ENCODE peak calls at places on chromosomes 13 and 19, in seven cellular contexts. C is epithelial cell of proximal tubule; R is activated CD8-positive, alpha-beta T cell treated with anti-CD3 and anti-CD28 coated beads, Interleukin-2, amount 10 ng/mL, durations not matched to agents 7 days and 5 days; U is central memory CD8-positive, alpha-beta T cell; L is amniotic epithelial cell; D is activated T-helper 9 cell treated with anti-CD3 and anti-CD28 coated beads, Interleukin-2, amount 50 U/mL, for 16 hours; Q is stimulated activated CD8-positive, alpha-beta memory T cell treated with anti-CD3 and anti-CD28 coated beads, Interleukin-7, amount 100 ng/mL, for 1 hour. B is an unnamed sample.

GRCh38 chr19:58434217-58434616 is 5.7 kb downstream of the ZNF132 start:
- DNase-seq in C (no peak), R (no peak), U (no peak), L (peak), D (no peak), Q (no peak), B (no peak)

GRCh38 chr19:17215125-17215971 is at the start of gene USE1:
- DNase-seq in C (peak), R (peak), U (peak), L (peak), D (peak), Q (peak), B (peak)

GRCh38 chr13:44108345-44108858 is 228.7 kb downstream of the LACC1 start:
- DNase-seq in C (no peak), R (no peak), U (no peak), L (no peak), D (no peak), Q (no peak), B (no peak)

GRCh38 chr13:33775339-33776108 is 42.4 kb upstream of the RFC3 start:
- DNase-seq in C (no peak), R (no peak), U (no peak), L (no peak), D (no peak), Q (no peak), B (no peak)

GRCh38 chr19:46840157-46840942 is 10.3 kb downstream of the AP2S1 start:
- DNase-seq in C (no peak), R (peak), U (peak), L (peak), D (peak), Q (peak), B (no peak)

GRCh38 chr19:15216363-15216762 is 15.6 kb upstream of the NOTCH3 start:
- DNase-seq in C (no peak), R (no peak), U (no peak), L (no peak), D (no peak), Q (no peak), B (no peak)

GRCh38 chr19:42088471-42089190 is 12.7 kb downstream of the ZNF574 start:
- DNase-seq in C (no peak), R (no peak), U (no peak), L (peak), D (no peak), Q (no peak), B (no peak)

GRCh38 chr13:52665325-52665724 is 12.7 kb downstream of the SUGT1 start:
- DNase-seq in C (no peak), R (no peak), U (no peak), L (peak), D (no peak), Q (no peak), B (no peak)

GRCh38 chr19:11260996-11261395 is 1.3 kb downstream of the DOCK6 start:
- DNase-seq in C (no peak), R (no peak), U (no peak), L (no peak), D (no peak), Q (no peak), B (no peak)

GRCh38 chr19:3969435-3970312 is 1.2 kb downstream of the DAPK3 start:
- DNase-seq in C (no peak), R (no peak), U (no peak), L (peak), D (no peak), Q (no peak), B (no peak)

GRCh38 chr13:113184568-113185440 is 23.7 kb downstream of the PCID2 start:
- DNase-seq in C (no peak), R (peak), U (no peak), L (no peak), D (no peak), Q (no peak), B (no peak)

GRCh38 chr13:90787007-90787406 is 560.5 kb upstream of the MIR17HG start:
- DNase-seq in C (no peak), R (no peak), U (no peak), L (peak), D (no peak), Q (no peak), B (no peak)

GRCh38 chr19:31461814-31462539 is 112.7 kb upstream of the TSHZ3 start:
- DNase-seq in C (no peak), R (no peak), U (no peak), L (no peak), D (no peak), Q (no peak), B (no peak)

GRCh38 chr13:50730496-50731171 is 112.9 kb downstream of the DLEU7 start:
- DNase-seq in C (no peak), R (no peak), U (no peak), L (no peak), D (no peak), Q (no peak), B (no peak)

GRCh38 chr13:60788156-60788829 is 391.3 kb downstream of the TDRD3 start:
- DNase-seq in C (no peak), R (no peak), U (no peak), L (no peak), D (no peak), Q (no peak), B (no peak)

GRCh38 chr19:16197188-16197621 is 506 bp upstream of the AP1M1 start:
- DNase-seq in C (no peak), R (no peak), U (no peak), L (peak), D (no peak), Q (no peak), B (no peak)

GRCh38 chr19:13366529-13367143 is 139.6 kb downstream of the CACNA1A start:
- DNase-seq in C (no peak), R (no peak), U (no peak), L (peak), D (no peak), Q (no peak), B (no peak)

GRCh38 chr19:18612772-18613588 is at the start of gene TMEM59L:
- DNase-seq in C (no peak), R (peak), U (peak), L (no peak), D (peak), Q (no peak), B (no peak)

GRCh38 chr13:89465366-89465765 is 1794.2 kb downstream of the SLITRK5 start:
- DNase-seq in C (peak), R (no peak), U (no peak), L (peak), D (no peak), Q (no peak), B (no peak)

GRCh38 chr13:48402325-48402962 is 10.5 kb downstream of the LPAR6 start:
- DNase-seq in C (no peak), R (no peak), U (no peak), L (peak), D (no peak), Q (no peak), B (no peak)

GRCh38 chr13:40082644-40083043 is 427.2 kb downstream of the COG6 start:
- DNase-seq in C (no peak), R (no peak), U (no peak), L (peak), D (no peak), Q (no peak), B (no peak)

GRCh38 chr13:89695343-89696257 is 1651.9 kb upstream of the MIR17HG start:
- DNase-seq in C (peak), R (no peak), U (no peak), L (peak), D (no peak), Q (no peak), B (no peak)

GRCh38 chr13:112392719-112393118 is 16.6 kb downstream of the SPACA7 start:
- DNase-seq in C (no peak), R (no peak), U (no peak), L (no peak), D (no peak), Q (no peak), B (no peak)

GRCh38 chr19:10510301-10510802 is 6.9 kb downstream of the S1PR5 start:
- DNase-seq in C (no peak), R (peak), U (peak), L (peak), D (peak), Q (peak), B (peak)

GRCh38 chr13:27853871-27854270 is 61.6 kb downstream of the GSX1 start:
- DNase-seq in C (no peak), R (no peak), U (no peak), L (no peak), D (no peak), Q (no peak), B (no peak)

GRCh38 chr19:8552810-8553209 is 24.4 kb downstream of the MYO1F start:
- DNase-seq in C (no peak), R (no peak), U (no peak), L (peak), D (no peak), Q (no peak), B (no peak)

GRCh38 chr19:4238831-4239230 is 8.0 kb upstream of the YJU2 start:
- DNase-seq in C (no peak), R (no peak), U (no peak), L (no peak), D (no peak), Q (no peak), B (no peak)

GRCh38 chr19:56866563-56866962 is 26.0 kb upstream of the PEG3 start:
- DNase-seq in C (no peak), R (no peak), U (no peak), L (no peak), D (no peak), Q (no peak), B (no peak)

GRCh38 chr19:15191982-15192381 is 8.8 kb downstream of the NOTCH3 start:
- DNase-seq in C (no peak), R (no peak), U (no peak), L (no peak), D (no peak), Q (no peak), B (no peak)

GRCh38 chr13:113794086-113794485 is 35.1 kb downstream of the TMEM255B start:
- DNase-seq in C (no peak), R (no peak), U (no peak), L (no peak), D (no peak), Q (no peak), B (no peak)

GRCh38 chr13:98050041-98050466 is 92.8 kb upstream of the FARP1 start:
- DNase-seq in C (no peak), R (no peak), U (no peak), L (no peak), D (no peak), Q (no peak), B (no peak)

GRCh38 chr19:1767464-1767933 is 14.2 kb downstream of the ONECUT3 start:
- DNase-seq in C (no peak), R (peak), U (peak), L (no peak), D (peak), Q (peak), B (peak)

GRCh38 chr13:20772401-20773131 is 1.2 kb downstream of the EEF1AKMT1 start:
- DNase-seq in C (no peak), R (no peak), U (no peak), L (peak), D (no peak), Q (no peak), B (no peak)

GRCh38 chr13:79767126-79767525 is 286.2 kb downstream of the NDFIP2 start:
- DNase-seq in C (no peak), R (no peak), U (no peak), L (no peak), D (no peak), Q (no peak), B (no peak)